ENCODE peak calls at places on chromosomes 3 and 15, in six cellular contexts. D is right lobe of liver, P is cardiac fibroblast, Z is colonic mucosa, Y is ovary, O is natural killer cell. C is an unnamed sample.

GRCh38 chr3:98002717-98003116 is 30.5 kb upstream of the RIOX2 start:
- DNase-seq in D (no peak), P (no peak), Z (no peak), Y (no peak), O (no peak), C (no peak)

GRCh38 chr15:101000271-101000681 is 81.1 kb downstream of the LRRK1 start:
- DNase-seq in D (no peak), P (peak), Z (no peak), Y (no peak), O (no peak), C (no peak)

GRCh38 chr3:153714588-153715285 is 406.5 kb upstream of the ARHGEF26 start:
- DNase-seq in D (no peak), P (no peak), Z (no peak), Y (no peak), O (no peak), C (no peak)

GRCh38 chr15:26679927-26680326 is 92.9 kb downstream of the GABRB3 start:
- DNase-seq in D (no peak), P (no peak), Z (no peak), Y (no peak), O (no peak), C (no peak)

GRCh38 chr15:39273805-39274411 is 307.0 kb upstream of the THBS1 start:
- DNase-seq in D (no peak), P (peak), Z (peak), Y (no peak), O (no peak), C (no peak)

GRCh38 chr3:62876064-62876463 is 848 bp upstream of the CADPS start:
- DNase-seq in D (peak), P (peak), Z (peak), Y (peak), O (no peak), C (no peak)

GRCh38 chr15:101156509-101157159 is 95.2 kb downstream of the CHSY1 start:
- DNase-seq in D (no peak), P (peak), Z (no peak), Y (peak), O (no peak), C (peak)

GRCh38 chr3:188581365-188581764 is 427.4 kb downstream of the LPP start:
- DNase-seq in D (no peak), P (no peak), Z (no peak), Y (no peak), O (no peak), C (no peak)

GRCh38 chr15:47717036-47717611 is at the start of gene SEMA6D:
- DNase-seq in D (peak), P (peak), Z (peak), Y (peak), O (no peak), C (no peak)

GRCh38 chr3:161316006-161316689 is 55.2 kb downstream of the SPTSSB start:
- DNase-seq in D (no peak), P (peak), Z (peak), Y (no peak), O (no peak), C (no peak)

GRCh38 chr3:157107644-157108133 is 52.3 kb downstream of the CCNL1 start:
- DNase-seq in D (no peak), P (no peak), Z (no peak), Y (no peak), O (no peak), C (no peak)

GRCh38 chr3:145022447-145022846 is 1050.8 kb downstream of the DIPK2A start:
- DNase-seq in D (no peak), P (no peak), Z (no peak), Y (no peak), O (no peak), C (no peak)

DNA sequence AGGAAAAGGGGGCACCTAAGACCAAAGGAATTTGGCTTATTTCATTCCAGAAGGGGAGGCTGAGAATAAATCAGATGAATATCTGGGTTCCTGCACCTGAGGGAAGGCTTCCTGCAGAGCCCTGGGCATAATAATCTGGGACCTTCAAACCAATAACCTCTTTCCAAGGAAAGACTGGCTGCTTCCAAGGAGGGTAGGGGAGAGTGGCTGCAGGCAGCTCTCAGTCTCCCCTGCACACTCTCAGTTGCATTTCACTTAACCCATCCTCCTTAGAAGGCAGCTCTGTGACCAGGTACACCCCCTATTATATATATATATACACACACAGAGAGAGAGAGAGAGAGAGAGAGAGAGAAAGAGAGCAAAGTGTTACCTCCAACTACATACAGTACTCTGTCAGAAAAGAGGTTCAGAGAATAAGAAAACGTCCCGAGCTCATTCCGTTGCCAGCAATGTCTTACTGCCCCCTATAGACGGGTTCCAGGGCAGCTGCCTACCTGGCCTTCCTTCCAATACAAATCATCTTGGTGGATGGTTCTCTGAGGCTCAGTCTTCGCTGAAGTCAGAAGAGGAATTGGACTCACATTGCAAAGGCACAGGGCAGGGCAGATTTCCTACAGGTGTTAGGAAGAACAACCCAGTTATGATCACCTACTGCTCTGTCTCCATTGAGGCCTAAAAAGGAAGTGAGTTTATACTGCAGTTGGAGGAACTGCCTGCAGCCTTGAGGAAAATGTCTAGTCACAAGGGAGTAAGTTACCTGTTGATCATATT is 26.1 kb downstream of the CAPN3 start:
- DNase-seq in D (no peak), P (peak), Z (peak), Y (no peak), O (no peak), C (no peak)
- TF ChIP-seq CTCF in D (peak), P (peak), Z (peak), Y (no peak), O (no peak), C (no peak)

DNA sequence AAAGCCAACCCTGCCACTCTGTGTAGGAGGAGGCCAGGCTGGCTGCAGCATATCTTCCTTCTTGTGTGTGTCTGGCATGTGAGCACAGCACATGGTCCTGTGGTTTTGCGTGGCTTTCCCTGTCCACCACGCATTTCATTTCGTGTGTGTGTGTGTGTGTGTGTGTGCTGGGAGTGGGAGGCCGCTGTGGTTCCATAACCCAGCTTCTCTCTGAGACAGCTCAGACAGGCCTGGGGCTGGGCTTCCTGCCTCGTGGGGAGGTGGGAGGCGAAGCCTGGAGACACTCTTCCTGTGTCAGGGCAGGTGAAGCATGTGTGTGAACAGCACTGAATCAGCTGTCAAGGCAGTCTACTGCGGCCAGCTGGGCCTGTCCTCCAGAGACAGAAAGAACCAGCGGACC is 16.0 kb upstream of the MRPS22 start:
- DNase-seq in D (no peak), P (no peak), Z (no peak), Y (no peak), O (no peak), C (no peak)
- TF ChIP-seq CTCF in D (no peak), P (no peak), Z (no peak), Y (no peak), O (no peak), C (no peak)

GRCh38 chr3:10695595-10696285 is 120.3 kb upstream of the SLC6A11 start:
- DNase-seq in D (no peak), P (no peak), Z (no peak), Y (no peak), O (no peak), C (no peak)

GRCh38 chr3:10697918-10698317 is 118.1 kb upstream of the SLC6A11 start:
- DNase-seq in D (no peak), P (peak), Z (no peak), Y (no peak), O (no peak), C (no peak)

GRCh38 chr3:10694194-10694593 is 121.8 kb upstream of the SLC6A11 start:
- DNase-seq in D (no peak), P (no peak), Z (no peak), Y (no peak), O (no peak), C (no peak)

GRCh38 chr3:10692039-10692438 is 124.0 kb upstream of the SLC6A11 start:
- DNase-seq in D (no peak), P (no peak), Z (no peak), Y (no peak), O (no peak), C (no peak)

DNA sequence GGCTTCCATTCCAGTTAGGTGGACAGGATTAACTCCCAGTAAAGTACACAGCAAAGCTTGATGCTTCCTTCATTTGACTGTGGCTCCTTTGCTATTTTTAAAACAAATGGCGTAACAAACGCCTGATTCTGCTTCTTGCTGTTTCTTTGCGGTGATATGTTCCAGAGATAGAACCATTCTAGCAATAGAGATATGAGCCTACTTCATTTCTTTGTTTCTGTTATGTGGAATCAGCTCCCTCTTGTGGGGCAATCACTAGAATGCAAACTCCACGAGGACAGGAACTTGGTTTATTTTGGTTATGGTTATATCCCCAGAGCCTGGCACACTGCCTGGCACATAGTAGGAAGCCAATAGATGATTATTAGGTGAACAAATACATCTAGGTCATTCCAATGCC is 122.6 kb upstream of the SLC6A11 start:
- DNase-seq in D (no peak), P (peak), Z (no peak), Y (no peak), O (no peak), C (no peak)
- TF ChIP-seq CTCF in D (peak), P (peak), Z (no peak), Y (no peak), O (no peak), C (no peak)

GRCh38 chr3:43217206-43217605 is 69.1 kb upstream of the SNRK start:
- DNase-seq in D (no peak), P (no peak), Z (no peak), Y (no peak), O (no peak), C (no peak)

GRCh38 chr3:43215138-43215537 is 71.2 kb upstream of the SNRK start:
- DNase-seq in D (no peak), P (no peak), Z (no peak), Y (no peak), O (no peak), C (no peak)

GRCh38 chr3:43217633-43218032 is 68.7 kb upstream of the SNRK start:
- DNase-seq in D (no peak), P (peak), Z (no peak), Y (no peak), O (no peak), C (no peak)

GRCh38 chr3:43214616-43215015 is 71.7 kb upstream of the SNRK start:
- DNase-seq in D (no peak), P (peak), Z (no peak), Y (no peak), O (no peak), C (no peak)

DNA sequence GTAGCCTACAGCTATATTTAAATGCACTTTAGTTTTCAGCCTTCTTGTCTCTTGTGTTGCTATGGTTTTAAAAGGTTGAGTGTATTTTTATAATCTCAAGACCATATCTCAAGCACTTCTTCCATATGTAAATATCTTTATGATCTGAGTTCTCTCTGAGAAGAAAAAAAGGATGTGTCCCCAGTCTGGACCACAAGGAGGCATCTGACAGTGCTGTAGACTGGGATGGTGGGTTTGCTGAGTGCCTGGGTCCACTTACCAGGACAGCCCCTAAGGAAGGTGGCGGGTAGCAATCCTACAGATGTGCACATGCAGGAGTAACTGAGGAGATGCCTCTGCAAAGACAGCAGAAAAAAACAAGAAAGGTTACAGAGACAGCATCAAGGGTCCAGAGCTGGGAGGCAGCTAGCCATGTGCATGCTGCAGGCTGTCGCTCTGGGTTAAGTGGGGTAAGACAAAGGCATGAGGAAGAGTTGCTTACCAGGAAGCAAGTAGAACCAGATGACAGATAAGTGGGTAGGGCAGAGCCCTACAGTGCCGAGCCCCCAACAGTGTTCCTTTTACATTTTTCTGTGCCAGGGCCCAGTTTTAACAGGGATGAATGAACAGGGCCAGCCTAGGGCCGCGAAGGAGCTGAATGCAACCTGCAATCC is 70.5 kb upstream of the SNRK start:
- DNase-seq in D (no peak), P (no peak), Z (no peak), Y (no peak), O (no peak), C (no peak)
- TF ChIP-seq CTCF in D (no peak), P (no peak), Z (no peak), Y (no peak), O (no peak), C (no peak)

C was measured in activated B cell treated with CpG ODN at 0.5 μM for 24 hours.